ENCODE peak calls at places on chromosomes 6 and 20, in ten cellular contexts. E is HCEC 1CT, D is pulmonary artery endothelial cell, O is amygdala, J is ELF-1, C is pons, R is activated B cell treated with CpG ODN at 0.5 μM for 24 hours, N is C1 segment of cervical spinal cord, B is retina, K is neural crest cell. W is an unnamed sample.
A peak's percentile ranks its signal among the peaks of the same experiment; 100 is the strongest.

GRCh38 chr20:46235086-46235485 is 73.2 kb downstream of the CDH22 start:
- DNase-seq in R (no peak), O (no peak), E (no peak), K (no peak), D (no peak), C (no peak), B (no peak), N (no peak), J (no peak), W (no peak)

GRCh38 chr6:43489277-43490072 is 12.1 kb downstream of the TJAP1 start:
- DNase-seq in E (no peak), O (peak; percentile 93), J (peak; percentile 88), C (peak; percentile 99), N (peak; percentile 85), K (no peak), B (peak; percentile 69), D (no peak), R (no peak), W (peak; percentile 76)

GRCh38 chr20:48406462-48407235 is 421.1 kb downstream of the PREX1 start:
- DNase-seq in B (peak; percentile 73), K (no peak), O (peak; percentile 32), D (no peak), E (no peak), J (peak; percentile 45), R (no peak), N (no peak), C (peak; percentile 28), W (no peak)

GRCh38 chr6:99592900-99593299 is 13.7 kb upstream of the PRDM13 start:
- DNase-seq in O (no peak), B (no peak), D (no peak), R (no peak), C (no peak), E (peak; percentile 37), N (no peak), J (no peak), K (no peak), W (no peak)

GRCh38 chr6:18640754-18641153 is 253.6 kb downstream of the RNF144B start:
- DNase-seq in J (no peak), R (no peak), K (no peak), D (no peak), B (no peak), C (no peak), E (no peak), N (no peak), O (no peak), W (no peak)

GRCh38 chr6:130018830-130019795 is 732 bp downstream of the L3MBTL3 start:
- DNase-seq in D (no peak), N (peak; percentile 23), O (no peak), B (peak; percentile 87), C (no peak), K (peak; percentile 16), R (peak; percentile 41), E (peak; percentile 44), J (peak; percentile 60), W (peak; percentile 43)

GRCh38 chr6:45415315-45415714 is 37.6 kb upstream of the SUPT3H start:
- DNase-seq in E (no peak), D (no peak), J (peak; percentile 15), O (no peak), N (no peak), R (no peak), K (no peak), B (no peak), C (no peak), W (no peak)

GRCh38 chr20:45896641-45897161 is 5.6 kb downstream of the CTSA start:
- DNase-seq in B (no peak), J (no peak), O (no peak), N (no peak), C (no peak), E (no peak), K (no peak), D (no peak), R (no peak), W (no peak)

GRCh38 chr6:7042654-7043545 is 64.9 kb upstream of the RREB1 start:
- DNase-seq in C (no peak), E (no peak), O (no peak), R (no peak), N (no peak), K (no peak), B (peak; percentile 54), J (peak; percentile 37), D (no peak), W (peak; percentile 32)

GRCh38 chr6:1624071-1624847 is 14.5 kb downstream of the FOXC1 start:
- DNase-seq in R (no peak), N (no peak), K (no peak), D (no peak), B (peak; percentile 77), C (no peak), J (peak; percentile 41), E (no peak), O (no peak), W (peak; percentile 22)

GRCh38 chr20:49586967-49587587 is 19.1 kb upstream of the PTGIS start:
- DNase-seq in E (peak; percentile 57), O (no peak), K (no peak), J (no peak), R (no peak), N (no peak), D (no peak), B (no peak), C (no peak), W (no peak)

GRCh38 chr6:55276745-55277627 is 50.3 kb upstream of the GFRAL start:
- DNase-seq in E (peak; percentile 58), J (peak; percentile 89), B (peak; percentile 31), R (no peak), K (no peak), C (peak; percentile 56), O (no peak), D (peak; percentile 29), N (no peak), W (peak; percentile 53)

GRCh38 chr6:119493980-119494379 is 144.4 kb upstream of the MAN1A1 start:
- DNase-seq in N (no peak), D (no peak), O (no peak), E (no peak), C (no peak), B (no peak), K (no peak), J (no peak), R (no peak), W (no peak)

GRCh38 chr6:20952605-20953004 is 418.3 kb downstream of the CDKAL1 start:
- DNase-seq in O (no peak), D (peak; percentile 62), K (no peak), C (no peak), R (no peak), E (peak; percentile 62), N (no peak), B (no peak), J (peak; percentile 24), W (peak; percentile 23)

GRCh38 chr6:29478740-29479139 is 9.0 kb downstream of the MAS1L start:
- DNase-seq in D (no peak), C (no peak), E (no peak), K (no peak), N (no peak), R (no peak), J (no peak), B (no peak), O (no peak), W (no peak)

GRCh38 chr6:45256697-45257695 is 71.1 kb upstream of the RUNX2 start:
- DNase-seq in K (no peak), C (no peak), O (no peak), N (no peak), B (no peak), J (no peak), R (no peak), E (no peak), D (no peak), W (no peak)

GRCh38 chr6:107704377-107705013 is 119.6 kb downstream of the SCML4 start:
- DNase-seq in K (peak; percentile 66), B (peak; percentile 68), R (no peak), O (no peak), D (no peak), N (no peak), C (peak; percentile 51), J (peak; percentile 34), E (peak; percentile 21), W (peak; percentile 60)

GRCh38 chr6:29951882-29952281 is 9.6 kb downstream of the HLA-A start:
- DNase-seq in B (no peak), O (no peak), J (no peak), K (no peak), R (no peak), N (no peak), D (no peak), E (no peak), C (no peak), W (no peak)

GRCh38 chr6:30394139-30394538 is 49.2 kb downstream of the RPP21 start:
- DNase-seq in E (no peak), B (no peak), R (no peak), J (no peak), O (no peak), K (no peak), D (no peak), N (no peak), C (no peak), W (no peak)

GRCh38 chr20:25483431-25484132 is 76.1 kb downstream of the GINS1 start:
- DNase-seq in D (no peak), N (no peak), C (no peak), E (no peak), B (no peak), O (no peak), J (no peak), K (no peak), R (no peak), W (no peak)

GRCh38 chr6:127879685-127880084 is 21.2 kb downstream of the THEMIS start:
- DNase-seq in O (no peak), C (peak; percentile 28), D (no peak), N (no peak), J (peak; percentile 72), R (no peak), K (peak; percentile 9), B (peak; percentile 18), E (no peak), W (peak; percentile 49)

GRCh38 chr6:123967900-123968299 is 164.2 kb downstream of the NKAIN2 start:
- DNase-seq in K (no peak), J (no peak), D (no peak), E (no peak), O (no peak), B (no peak), N (no peak), C (no peak), R (no peak), W (no peak)

GRCh38 chr6:148251286-148251685 is 91.4 kb upstream of the SASH1 start:
- DNase-seq in R (no peak), C (peak; percentile 88), B (no peak), K (no peak), N (no peak), D (peak; percentile 13), J (no peak), O (no peak), E (peak; percentile 71), W (peak; percentile 72)

GRCh38 chr6:90790058-90790457 is 203.2 kb upstream of the MAP3K7 start:
- DNase-seq in E (no peak), K (no peak), J (peak; percentile 39), C (no peak), B (no peak), N (no peak), D (no peak), R (no peak), O (no peak), W (no peak)

GRCh38 chr6:72709436-72709835 is 87.6 kb downstream of the KCNQ5 start:
- DNase-seq in R (no peak), E (no peak), C (no peak), O (no peak), N (no peak), B (no peak), D (no peak), K (no peak), J (no peak), W (no peak)

GRCh38 chr20:6746901-6747609 is 20.4 kb upstream of the BMP2 start:
- DNase-seq in C (peak; percentile 42), B (no peak), E (no peak), R (no peak), O (no peak), N (no peak), J (no peak), K (no peak), D (no peak), W (no peak)

GRCh38 chr6:155120034-155120433 is 124.9 kb downstream of the TIAM2 start:
- DNase-seq in B (peak; percentile 49), K (no peak), D (no peak), R (no peak), E (no peak), O (no peak), J (peak; percentile 88), N (no peak), C (no peak), W (no peak)

GRCh38 chr6:26157150-26157837 is 70.1 kb downstream of the HFE start:
- DNase-seq in R (peak; percentile 53), E (no peak), B (peak; percentile 90), K (peak; percentile 57), N (peak; percentile 40), C (peak; percentile 49), O (no peak), J (peak; percentile 91), D (no peak), W (peak; percentile 63)